ENCODE peak calls at places on chromosomes 16 and 17, in eight cellular contexts. D, N, C, F, S, Y, Q and T are unnamed samples.

GRCh38 chr16:84694980-84695379 is 4.8 kb upstream of the USP10 start:
- DNase-seq in S (no peak), Q (no peak), N (no peak), C (no peak), Y (no peak), D (no peak), F (no peak), T (no peak)

GRCh38 chr17:39677581-39678339 is 9.5 kb downstream of the PNMT start:
- DNase-seq in N (no peak), C (no peak), Q (no peak), Y (no peak), D (no peak), F (peak), S (no peak), T (no peak)

GRCh38 chr17:80847506-80848230 is 144.0 kb upstream of the CHMP6 start:
- DNase-seq in N (no peak), D (peak), Q (no peak), C (no peak), F (no peak), Y (no peak), S (no peak), T (no peak)

GRCh38 chr17:5097101-5097834 is 14.4 kb downstream of the ZNF232 start:
- DNase-seq in C (no peak), Y (peak), S (peak), F (peak), N (peak), Q (peak), D (peak), T (peak)

GRCh38 chr16:88454315-88455057 is 1.4 kb downstream of the ZFPM1 start:
- DNase-seq in Y (no peak), C (peak), S (no peak), D (no peak), N (no peak), Q (peak), F (no peak), T (peak)

GRCh38 chr16:2194852-2195315 is 1.5 kb downstream of the CASKIN1 start:
- DNase-seq in Q (peak), N (peak), C (peak), D (peak), Y (peak), S (no peak), F (no peak), T (peak)

GRCh38 chr17:76277300-76278267 is 12.4 kb downstream of the UBALD2 start:
- DNase-seq in Y (no peak), S (no peak), N (no peak), C (no peak), F (no peak), D (no peak), Q (no peak), T (no peak)

GRCh38 chr16:23516366-23517137 is 6.3 kb upstream of the GGA2 start:
- DNase-seq in D (no peak), Q (no peak), C (peak), N (no peak), F (no peak), Y (no peak), S (no peak), T (no peak)

GRCh38 chr16:47538472-47538871 is 77.3 kb downstream of the PHKB start:
- DNase-seq in C (no peak), N (no peak), Y (no peak), F (no peak), D (no peak), S (no peak), Q (no peak), T (no peak)

GRCh38 chr17:63685021-63685420 is 14.9 kb downstream of the LIMD2 start:
- DNase-seq in N (no peak), S (no peak), C (no peak), F (no peak), Y (peak), Q (no peak), D (no peak), T (no peak)

GRCh38 chr16:78490847-78491246 is 391.4 kb downstream of the WWOX start:
- DNase-seq in D (no peak), S (no peak), Q (no peak), F (no peak), Y (no peak), C (no peak), N (no peak), T (no peak)

GRCh38 chr17:15388356-15389046 is 47.1 kb upstream of the TEKT3 start:
- DNase-seq in F (no peak), S (no peak), N (no peak), C (no peak), Q (no peak), D (no peak), Y (no peak), T (no peak)

GRCh38 chr17:2172447-2172938 is 117.6 kb downstream of the HIC1 start:
- DNase-seq in C (no peak), D (no peak), Y (no peak), N (peak), F (peak), S (no peak), Q (no peak), T (no peak)

GRCh38 chr16:85485379-85485778 is 127.7 kb upstream of the GSE1 start:
- DNase-seq in Q (no peak), D (no peak), F (no peak), N (no peak), S (no peak), Y (no peak), C (no peak), T (no peak)

GRCh38 chr16:88631384-88631783 is 7.0 kb upstream of the IL17C start:
- DNase-seq in C (no peak), S (no peak), Q (no peak), D (no peak), N (no peak), F (peak), Y (no peak), T (no peak)

GRCh38 chr17:27452828-27453227 is 3.4 kb upstream of the KSR1 start:
- DNase-seq in N (no peak), D (no peak), S (no peak), C (no peak), Y (no peak), F (no peak), Q (no peak), T (no peak)

GRCh38 chr17:4853195-4853762 is 20.1 kb downstream of the MINK1 start:
- DNase-seq in S (no peak), D (no peak), N (no peak), F (no peak), Y (no peak), C (peak), Q (no peak), T (no peak)

DNA sequence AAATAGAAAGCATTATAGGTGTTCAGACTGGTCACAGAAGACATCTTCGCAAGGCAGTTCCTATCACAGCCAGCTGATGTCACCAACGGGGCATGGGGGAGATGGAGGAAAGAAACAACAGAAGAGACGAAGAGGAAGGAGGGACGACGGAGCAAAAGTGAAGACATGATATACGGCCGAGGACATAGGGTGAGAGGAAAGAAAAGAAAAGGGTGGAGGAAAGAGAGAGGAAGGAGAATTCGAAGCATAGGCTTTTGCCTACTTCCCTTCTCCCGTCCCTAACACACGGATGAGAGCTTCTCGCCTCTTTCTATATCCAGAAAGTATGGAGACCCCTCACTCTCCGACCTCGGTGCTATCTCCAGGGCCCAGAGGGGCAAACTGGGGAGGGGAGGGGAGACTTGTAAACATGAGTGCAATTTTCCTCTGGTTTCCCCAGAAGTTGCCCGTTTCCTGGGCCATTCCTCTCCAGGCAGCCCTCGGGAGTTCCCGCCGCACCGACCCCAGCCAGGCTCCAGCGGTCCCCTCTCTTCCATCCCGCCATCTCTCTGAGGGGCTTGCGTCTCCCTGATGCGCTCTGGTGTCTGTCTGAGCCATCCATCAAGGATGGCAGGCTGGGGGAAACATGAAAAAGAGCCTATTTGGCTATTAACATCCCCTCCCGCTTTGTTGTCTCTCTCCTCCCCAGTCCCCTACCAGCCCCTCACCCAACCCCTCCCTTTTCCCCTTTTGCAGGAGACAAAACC is 26.0 kb downstream of the COPZ2 start:
- DNase-seq in C (peak), D (peak), F (no peak), S (no peak), Q (peak), N (peak), Y (no peak), T (peak)
- TF ChIP-seq CTCF in C (peak), D (no peak), F (no peak), S (peak), Q (peak), N (no peak), Y (no peak), T (peak)

GRCh38 chr16:6331770-6332169 is 1000.9 kb upstream of the RBFOX1 start:
- DNase-seq in N (no peak), C (no peak), Y (no peak), D (no peak), Q (no peak), F (no peak), S (no peak), T (no peak)

GRCh38 chr16:6335072-6335471 is 997.6 kb upstream of the RBFOX1 start:
- DNase-seq in Q (peak), D (peak), N (no peak), F (no peak), C (peak), S (no peak), Y (no peak), T (peak)
- TF ChIP-seq CTCF in Q (peak), D (peak), N (no peak), F (peak), C (peak), S (peak), Y (peak), T (peak)

GRCh38 chr17:33674685-33675084 is 381.6 kb upstream of the ASIC2 start:
- DNase-seq in Q (peak), Y (peak), C (peak), N (peak), S (peak), F (peak), D (peak), T (peak)
- TF ChIP-seq CTCF in Q (peak), Y (peak), C (peak), N (peak), S (peak), F (peak), D (peak), T (peak)

GRCh38 chr17:74287203-74287602 is 13.2 kb downstream of the DNAI2 start:
- DNase-seq in D (no peak), Y (no peak), S (no peak), C (no peak), N (no peak), F (no peak), Q (no peak), T (no peak)

GRCh38 chr17:74292495-74292894 is 18.5 kb downstream of the DNAI2 start:
- DNase-seq in N (no peak), F (no peak), Q (no peak), C (no peak), Y (peak), D (no peak), S (no peak), T (no peak)

GRCh38 chr17:74288785-74289184 is 14.8 kb downstream of the DNAI2 start:
- DNase-seq in D (no peak), N (no peak), F (no peak), Q (no peak), S (no peak), Y (no peak), C (peak), T (no peak)

GRCh38 chr17:74289688-74290087 is 15.7 kb downstream of the DNAI2 start:
- DNase-seq in Y (no peak), S (no peak), C (peak), N (no peak), F (no peak), Q (no peak), D (no peak), T (no peak)

DNA sequence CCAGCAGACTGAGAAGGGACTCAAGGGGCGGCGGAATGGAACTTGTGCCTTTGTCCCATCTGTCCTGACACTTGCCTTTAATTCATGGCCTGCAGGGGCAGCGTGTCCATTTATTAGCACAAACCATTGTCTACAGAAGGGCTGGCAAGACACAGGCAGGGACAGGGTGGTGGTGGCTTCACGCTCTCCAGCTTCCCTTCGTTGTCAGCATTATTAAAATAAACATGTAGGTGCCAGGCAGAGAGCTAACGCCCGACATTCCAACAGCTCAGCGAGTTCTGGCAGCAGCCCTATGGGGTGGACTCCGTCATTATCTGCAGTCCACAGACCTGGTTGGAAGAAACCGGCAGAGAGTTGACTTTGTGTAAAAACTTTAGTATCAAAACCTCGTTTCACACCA is 16.3 kb downstream of the DNAI2 start:
- DNase-seq in S (no peak), N (no peak), Y (peak), Q (peak), F (no peak), D (no peak), C (no peak), T (no peak)
- TF ChIP-seq CTCF in S (no peak), N (no peak), Y (no peak), Q (peak), F (no peak), D (no peak), C (no peak), T (no peak)

DNA sequence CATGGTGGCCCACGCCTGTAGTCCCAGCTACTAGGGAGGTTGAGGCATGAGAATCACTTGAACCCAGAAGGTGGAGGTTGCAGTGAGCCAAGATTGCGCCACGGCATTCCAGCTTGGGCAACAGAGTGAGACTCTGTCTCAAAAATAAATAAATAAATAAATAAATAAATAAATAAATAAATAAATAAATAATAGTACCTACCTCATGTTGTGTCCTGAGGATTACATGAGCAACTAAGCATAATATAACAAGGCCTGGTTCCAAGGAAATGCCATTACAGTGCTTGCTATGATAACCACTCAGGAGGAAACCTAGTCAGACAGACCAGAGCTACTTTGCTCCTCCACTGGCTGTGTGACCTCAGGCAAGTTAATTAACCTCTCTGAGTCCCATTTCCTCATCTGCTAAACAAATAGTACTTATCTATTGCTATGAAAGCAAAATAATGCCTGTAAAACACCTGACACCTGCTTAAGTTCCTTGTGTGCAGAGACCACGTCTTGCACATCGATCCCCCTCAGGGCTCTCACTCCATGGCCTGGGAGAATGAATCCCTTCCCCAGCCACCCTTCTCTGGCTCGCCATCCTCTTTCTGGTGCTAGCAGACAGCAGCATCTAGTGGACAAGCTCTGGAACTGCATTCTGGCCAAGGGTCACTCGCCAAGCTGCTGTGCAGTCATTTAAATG is 7.5 kb downstream of the EPOP start:
- DNase-seq in S (peak), C (peak), Y (peak), N (peak), Q (peak), D (peak), F (peak), T (peak)
- TF ChIP-seq CTCF in S (peak), C (peak), Y (peak), N (peak), Q (peak), D (peak), F (peak), T (peak)

GRCh38 chr16:15482068-15482747 is 47.8 kb downstream of the BMERB1 start:
- DNase-seq in Q (peak), N (peak), D (no peak), Y (peak), S (no peak), C (no peak), F (peak), T (no peak)
- TF ChIP-seq CTCF in Q (peak), N (no peak), D (no peak), Y (no peak), S (no peak), C (no peak), F (no peak), T (no peak)

GRCh38 chr17:57772774-57773173 is 27.7 kb upstream of the CCDC182 start:
- DNase-seq in Y (no peak), Q (no peak), D (no peak), S (no peak), C (no peak), N (no peak), F (no peak), T (no peak)
- TF ChIP-seq CTCF in Y (no peak), Q (peak), D (no peak), S (no peak), C (no peak), N (no peak), F (no peak), T (no peak)